ENCODE peak calls at places on chromosomes 6 and 20, in ten cellular contexts. V, W, P, Z, A, U, I, O, D and B are unnamed samples.

GRCh38 chr6:52417675-52418111 is 2.4 kb upstream of the EFHC1 start:
- ATAC-seq in V (no peak), W (peak), P (peak), Z (no peak), A (no peak), U (peak), I (no peak), O (peak), D (peak), B (no peak)

GRCh38 chr20:1841554-1842140 is 53.6 kb upstream of the SIRPA start:
- ATAC-seq in V (peak), W (peak), P (no peak), Z (no peak), A (no peak), U (peak), I (peak), O (no peak), D (peak), B (peak)

GRCh38 chr6:12163149-12163548 is 127.0 kb upstream of the EDN1 start:
- ATAC-seq in V (no peak), W (no peak), P (no peak), Z (no peak), A (peak), U (no peak), I (no peak), O (no peak), D (no peak), B (no peak)

GRCh38 chr20:20253039-20253743 is 114.7 kb upstream of the INSM1 start:
- ATAC-seq in V (no peak), W (no peak), P (no peak), Z (no peak), A (no peak), U (no peak), I (no peak), O (no peak), D (no peak), B (no peak)

GRCh38 chr6:130945401-130945919 is 117.6 kb downstream of the EPB41L2 start:
- ATAC-seq in V (no peak), W (no peak), P (no peak), Z (peak), A (no peak), U (peak), I (no peak), O (no peak), D (peak), B (no peak)

GRCh38 chr20:45827030-45827652 is at the start of gene TNNC2:
- ATAC-seq in V (no peak), W (no peak), P (no peak), Z (no peak), A (no peak), U (no peak), I (no peak), O (no peak), D (no peak), B (no peak)

GRCh38 chr6:88062376-88062775 is 14.7 kb downstream of the SPACA1 start:
- ATAC-seq in V (no peak), W (no peak), P (no peak), Z (no peak), A (no peak), U (no peak), I (no peak), O (no peak), D (no peak), B (no peak)

GRCh38 chr6:40346241-40346640 is 240.9 kb downstream of the LRFN2 start:
- ATAC-seq in V (no peak), W (no peak), P (no peak), Z (no peak), A (no peak), U (no peak), I (no peak), O (no peak), D (no peak), B (no peak)

GRCh38 chr6:157368359-157369049 is 12.5 kb upstream of the ZDHHC14 start:
- ATAC-seq in V (no peak), W (no peak), P (no peak), Z (no peak), A (no peak), U (no peak), I (no peak), O (no peak), D (no peak), B (no peak)

GRCh38 chr6:89966250-89966588 is 72.0 kb downstream of the GJA10 start:
- ATAC-seq in V (no peak), W (no peak), P (no peak), Z (no peak), A (no peak), U (no peak), I (no peak), O (no peak), D (no peak), B (no peak)